ENCODE peak calls at places on chromosomes 1 and 21, in seven cellular contexts. K, O, F, Z, T, N and B are unnamed samples.

GRCh38 chr1:56235909-56236510 is 343.4 kb downstream of the PLPP3 start:
- DNase-seq in Z (no peak), K (no peak), O (no peak), F (no peak), T (no peak), N (no peak), B (no peak)

GRCh38 chr1:72051538-72051937 is 230.8 kb downstream of the NEGR1 start:
- DNase-seq in F (no peak), N (no peak), K (no peak), O (no peak), Z (no peak), T (no peak), B (no peak)

GRCh38 chr1:11498956-11499824 is 20.2 kb downstream of the DISP3 start:
- DNase-seq in N (no peak), O (peak; percentile 57), F (no peak), T (peak; percentile 33), K (no peak), Z (no peak), B (no peak)

GRCh38 chr1:41366428-41367101 is 5.3 kb downstream of the FOXO6 start:
- DNase-seq in K (no peak), O (no peak), T (no peak), N (peak; percentile 66), F (no peak), Z (no peak), B (peak; percentile 42)

GRCh38 chr1:3900969-3901529 is 977 bp upstream of the C1orf174 start:
- DNase-seq in K (peak; percentile 95), O (peak; percentile 99), Z (peak; percentile 93), N (peak; percentile 99), T (peak; percentile 99), F (peak; percentile 97), B (peak; percentile 99)

GRCh38 chr1:64423526-64423925 is 46.4 kb upstream of the CACHD1 start:
- DNase-seq in Z (no peak), T (no peak), F (no peak), N (no peak), K (no peak), O (no peak), B (no peak)

GRCh38 chr1:198929961-198930599 is 291.2 kb downstream of the PTPRC start:
- DNase-seq in Z (no peak), F (no peak), K (peak; percentile 30), N (no peak), O (no peak), T (no peak), B (no peak)

GRCh38 chr1:178397678-178398077 is 99.1 kb downstream of the CLEC20A start:
- DNase-seq in O (no peak), F (no peak), T (no peak), Z (no peak), N (no peak), K (peak; percentile 9), B (no peak)

GRCh38 chr1:30332100-30333094 is 391.0 kb downstream of the MATN1 start:
- DNase-seq in O (peak; percentile 57), Z (no peak), K (no peak), N (no peak), T (no peak), F (no peak), B (no peak)

GRCh38 chr1:207298186-207298585 is 23.3 kb upstream of the CD55 start:
- DNase-seq in F (no peak), N (no peak), O (no peak), Z (no peak), K (no peak), T (no peak), B (no peak)

GRCh38 chr1:18385239-18385790 is 95.4 kb upstream of the KLHDC7A start:
- DNase-seq in F (no peak), Z (no peak), T (no peak), N (peak; percentile 51), K (no peak), O (no peak), B (no peak)

GRCh38 chr1:161499099-161500078 is 5.9 kb upstream of the FCGR2A start:
- DNase-seq in T (no peak), K (no peak), N (no peak), Z (no peak), F (peak; percentile 40), O (no peak), B (no peak)

GRCh38 chr1:15765495-15766194 is 7.0 kb downstream of the FBLIM1 start:
- DNase-seq in O (no peak), F (no peak), N (no peak), T (no peak), Z (no peak), K (no peak), B (no peak)

GRCh38 chr1:31497601-31498000 is 78.7 kb upstream of the TINAGL1 start:
- DNase-seq in F (no peak), O (no peak), T (no peak), K (no peak), N (no peak), Z (no peak), B (no peak)

DNA sequence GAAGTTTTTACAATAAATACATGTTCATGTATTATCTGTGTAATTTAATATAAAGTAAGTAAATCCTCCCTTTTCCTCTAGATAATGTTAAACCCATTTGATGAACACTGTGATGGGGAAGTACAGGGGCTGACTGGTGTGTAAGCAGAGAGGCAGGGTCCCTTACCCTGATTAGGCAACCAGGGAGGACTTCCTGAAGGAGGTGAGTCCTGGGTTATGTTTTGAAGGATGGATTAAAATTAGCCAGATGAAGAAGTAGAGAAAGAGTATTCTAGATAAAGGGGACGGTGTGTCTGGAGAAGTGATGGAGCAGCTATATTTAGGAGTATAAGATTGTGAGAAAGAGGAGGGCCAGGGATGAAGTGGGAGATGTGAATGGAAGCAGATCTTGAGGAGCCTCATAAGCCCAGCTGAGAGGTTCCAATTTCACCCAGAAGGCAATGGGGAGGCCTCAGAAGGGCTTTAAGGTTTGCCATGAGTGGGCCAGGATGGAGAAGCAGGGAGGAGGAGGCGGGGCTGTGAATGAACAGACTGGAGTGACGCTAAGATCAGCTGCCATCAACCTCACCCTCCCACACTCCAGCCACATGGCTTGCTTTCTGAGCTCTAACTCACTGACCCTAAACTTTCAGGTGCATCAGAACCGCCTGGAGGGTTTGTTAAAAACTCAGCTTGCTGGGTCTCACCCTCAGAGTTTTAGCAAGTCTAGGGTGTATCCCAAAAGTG is 30.9 kb upstream of the ID3 start:
- DNase-seq in F (no peak), T (no peak), N (no peak), O (no peak), K (peak; percentile 33), Z (no peak), B (no peak)
- TF ChIP-seq POLR2A in F (no peak), T (no peak), N (no peak), O (no peak), K (no peak), Z (no peak), B (no peak)

GRCh38 chr1:9303916-9304315 is 11.2 kb downstream of the SPSB1 start:
- DNase-seq in K (no peak), O (no peak), T (no peak), N (no peak), Z (no peak), F (no peak), B (no peak)

GRCh38 chr1:9306006-9306405 is 13.3 kb downstream of the SPSB1 start:
- DNase-seq in F (no peak), K (no peak), Z (no peak), T (no peak), N (no peak), O (no peak), B (no peak)

GRCh38 chr1:9305216-9305615 is 12.5 kb downstream of the SPSB1 start:
- DNase-seq in K (no peak), O (no peak), F (no peak), Z (no peak), T (no peak), N (no peak), B (no peak)

GRCh38 chr1:9300623-9301022 is 7.9 kb downstream of the SPSB1 start:
- DNase-seq in O (no peak), K (no peak), N (no peak), F (no peak), Z (no peak), T (no peak), B (no peak)

DNA sequence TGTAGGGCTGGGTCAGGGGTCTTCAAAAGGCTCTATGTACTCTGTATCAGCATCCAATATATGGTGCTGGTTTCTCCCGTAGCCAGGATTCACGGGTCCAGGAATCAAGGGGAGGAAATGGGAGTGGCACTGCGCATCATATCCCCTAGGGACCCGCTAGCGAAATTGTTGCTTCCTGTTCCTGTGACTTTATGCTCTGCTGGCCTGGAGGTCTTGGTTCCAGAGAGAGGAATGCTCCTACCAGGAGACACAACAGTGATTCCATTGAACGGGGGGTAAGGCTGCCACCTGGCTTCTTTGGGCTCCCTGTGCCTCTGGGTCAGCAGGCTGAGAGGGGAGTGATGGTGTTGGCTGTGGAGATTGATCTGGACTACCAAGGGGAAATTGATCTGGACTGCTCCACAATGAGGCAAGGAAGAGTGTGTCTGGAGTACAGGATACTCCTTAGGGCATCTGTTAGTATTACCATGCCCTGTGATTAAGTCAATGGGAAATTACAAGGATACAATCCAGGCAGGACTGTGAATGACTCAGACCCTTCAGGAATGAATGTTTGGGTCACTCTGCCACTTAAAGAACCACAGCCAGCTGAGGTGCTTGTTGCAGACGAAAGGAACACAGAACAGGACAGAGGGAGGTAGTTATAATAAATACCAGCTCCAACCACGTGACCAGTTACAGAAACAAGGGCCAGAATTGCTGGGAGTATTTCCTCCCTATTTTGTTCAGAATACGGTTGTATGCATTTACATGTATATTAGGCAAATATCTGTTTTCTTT is 10.2 kb downstream of the SPSB1 start:
- DNase-seq in N (peak; percentile 22), T (no peak), F (no peak), Z (no peak), K (peak; percentile 79), O (no peak), B (no peak)
- H3K27ac ChIP-seq in N (no peak overlapping the region), T (peak overlapping the region; percentile 80), F (peak overlapping the region; percentile 70), Z (no peak overlapping the region), K (peak overlapping the region; percentile 98), O (peak overlapping the region; percentile 10), B (peak overlapping the region; percentile 60)

GRCh38 chr1:84283381-84283780 is 18.1 kb upstream of the SAMD13 start:
- DNase-seq in O (no peak), N (no peak), Z (no peak), K (no peak), T (no peak), F (no peak), B (no peak)
- TF ChIP-seq EP300 in O (no peak), N (no peak), Z (no peak), K (no peak), T (no peak), F (no peak), B (no peak)

GRCh38 chr21:35138665-35139381 is 89.7 kb upstream of the RUNX1 start:
- DNase-seq in F (no peak), N (no peak), T (no peak), Z (no peak), K (no peak), O (no peak), B (no peak)

GRCh38 chr21:35142036-35142825 is 93.1 kb upstream of the RUNX1 start:
- DNase-seq in K (no peak), F (no peak), O (no peak), N (no peak), Z (no peak), T (no peak), B (no peak)

GRCh38 chr21:35136586-35137254 is 87.6 kb upstream of the RUNX1 start:
- DNase-seq in O (no peak), K (peak; percentile 65), Z (no peak), N (no peak), F (no peak), T (no peak), B (peak; percentile 31)

GRCh38 chr21:35136106-35136505 is 87.0 kb upstream of the RUNX1 start:
- DNase-seq in F (no peak), N (no peak), O (no peak), T (no peak), Z (no peak), K (no peak), B (no peak)

DNA sequence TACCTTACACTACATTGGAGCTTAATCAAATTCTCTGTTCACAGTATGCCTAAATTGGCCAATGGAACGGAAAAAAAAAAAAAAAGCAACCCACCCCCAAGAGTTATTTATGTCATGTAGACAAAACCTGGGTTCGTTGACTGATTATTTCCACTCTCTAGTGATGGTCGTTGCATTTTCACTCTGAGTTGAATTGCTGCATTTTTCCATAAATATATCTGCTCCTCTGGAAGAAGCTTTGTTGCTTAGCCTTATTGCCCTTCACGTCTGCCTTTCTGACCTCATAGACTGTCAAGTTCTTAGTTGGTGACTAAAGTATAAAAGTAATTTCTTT is 90.2 kb upstream of the RUNX1 start:
- DNase-seq in T (no peak), Z (no peak), F (no peak), K (no peak), N (no peak), O (no peak), B (no peak)
- TF ChIP-seq POLR2A in T (no peak), Z (no peak), F (no peak), K (no peak), N (no peak), O (no peak), B (no peak)